ENCODE peak calls at places on chromosome 22, in eight cellular contexts. C, Z, N, E, S, V, L and P are unnamed samples.

GRCh38 chr22:23574371-23574811 is 5.7 kb downstream of the IGLL1 start:
- DNase-seq in N (no peak), L (peak; percentile 62), E (no peak), Z (no peak), V (no peak), S (no peak), C (no peak), P (no peak)

GRCh38 chr22:25420925-25421904 is 143.3 kb upstream of the GRK3 start:
- DNase-seq in N (no peak), C (no peak), V (peak; percentile 30), S (no peak), Z (no peak), L (no peak), E (peak; percentile 76), P (no peak)

GRCh38 chr22:49381595-49382450 is 445.9 kb downstream of the BRD1 start:
- DNase-seq in V (no peak), E (no peak), L (peak; percentile 52), N (no peak), Z (no peak), S (no peak), C (no peak), P (no peak)

GRCh38 chr22:27406389-27406861 is 395.1 kb downstream of the MN1 start:
- DNase-seq in Z (no peak), V (no peak), L (no peak), C (no peak), E (no peak), S (no peak), N (no peak), P (no peak)

GRCh38 chr22:31230871-31231621 is 18.9 kb downstream of the LIMK2 start:
- DNase-seq in E (peak; percentile 57), Z (no peak), L (no peak), S (peak; percentile 48), V (peak; percentile 13), C (peak; percentile 40), N (peak; percentile 55), P (peak; percentile 79)

GRCh38 chr22:40484906-40485660 is 114.7 kb downstream of the SGSM3 start:
- DNase-seq in L (no peak), E (no peak), S (peak; percentile 58), Z (no peak), V (no peak), N (no peak), C (no peak), P (no peak)

GRCh38 chr22:42717197-42717967 is 3.3 kb downstream of the A4GALT start:
- DNase-seq in S (no peak), C (no peak), N (no peak), Z (no peak), V (peak; percentile 66), E (peak; percentile 91), L (no peak), P (no peak)

GRCh38 chr22:27880778-27881394 is 38.2 kb downstream of the PITPNB start:
- DNase-seq in E (peak; percentile 75), N (peak; percentile 44), S (peak; percentile 71), Z (no peak), C (peak; percentile 57), V (peak; percentile 52), L (no peak), P (peak; percentile 79)